ENCODE peak calls at places on chromosomes 5 and 9, in five cellular contexts. Q, B, Z, O and G are unnamed samples.

GRCh38 chr5:154517181-154517580 is 39.2 kb upstream of the HAND1 start:
- DNase-seq in Q (no peak), B (no peak), Z (no peak), O (peak; percentile 57), G (no peak)

GRCh38 chr5:93589812-93590215 is 6.8 kb downstream of the NR2F1 start:
- DNase-seq in Q (no peak), B (no peak), Z (no peak), O (no peak), G (no peak)

GRCh38 chr5:125554355-125554754 is 807.9 kb upstream of the ZNF608 start:
- DNase-seq in Q (no peak), B (no peak), Z (no peak), O (no peak), G (no peak)

GRCh38 chr9:88915916-88916315 is 75.4 kb upstream of the S1PR3 start:
- DNase-seq in Q (no peak), B (no peak), Z (no peak), O (no peak), G (no peak)

GRCh38 chr5:160930361-160930760 is 78.3 kb upstream of the ATP10B start:
- DNase-seq in Q (no peak), B (no peak), Z (no peak), O (no peak), G (no peak)

GRCh38 chr9:114413909-114414308 is 26.1 kb upstream of the AKNA start:
- DNase-seq in Q (no peak), B (no peak), Z (peak; percentile 45), O (no peak), G (no peak)

GRCh38 chr5:112995764-112996618 is 19.4 kb downstream of the DCP2 start:
- DNase-seq in Q (peak; percentile 55), B (peak; percentile 55), Z (peak; percentile 39), O (no peak), G (no peak)

GRCh38 chr5:6452622-6453504 is 4.2 kb downstream of the UBE2QL1 start:
- DNase-seq in Q (peak; percentile 36), B (no peak), Z (no peak), O (no peak), G (no peak)

GRCh38 chr9:16626577-16627130 is 243.8 kb downstream of the BNC2 start:
- DNase-seq in Q (no peak), B (no peak), Z (no peak), O (no peak), G (no peak)

GRCh38 chr5:13328316-13328715 is 616.2 kb downstream of the DNAH5 start:
- DNase-seq in Q (no peak), B (no peak), Z (no peak), O (no peak), G (no peak)

GRCh38 chr9:112038017-112038408 is 137.1 kb downstream of the SUSD1 start:
- DNase-seq in Q (no peak), B (no peak), Z (no peak), O (no peak), G (no peak)

GRCh38 chr9:86361176-86361575 is 7.0 kb upstream of the TUT7 start:
- DNase-seq in Q (no peak), B (no peak), Z (no peak), O (no peak), G (no peak)
- TF ChIP-seq CTCF in Q (no peak), B (no peak), Z (no peak), O (no peak), G (no peak)

GRCh38 chr5:40736103-40736875 is 19.5 kb downstream of the TTC33 start:
- DNase-seq in Q (no peak), B (peak; percentile 48), Z (peak; percentile 51), O (no peak), G (no peak)
- TF ChIP-seq CTCF in Q (peak; percentile 89), B (peak; percentile 75), Z (peak; percentile 43), O (peak; percentile 77), G (peak; percentile 95)

DNA sequence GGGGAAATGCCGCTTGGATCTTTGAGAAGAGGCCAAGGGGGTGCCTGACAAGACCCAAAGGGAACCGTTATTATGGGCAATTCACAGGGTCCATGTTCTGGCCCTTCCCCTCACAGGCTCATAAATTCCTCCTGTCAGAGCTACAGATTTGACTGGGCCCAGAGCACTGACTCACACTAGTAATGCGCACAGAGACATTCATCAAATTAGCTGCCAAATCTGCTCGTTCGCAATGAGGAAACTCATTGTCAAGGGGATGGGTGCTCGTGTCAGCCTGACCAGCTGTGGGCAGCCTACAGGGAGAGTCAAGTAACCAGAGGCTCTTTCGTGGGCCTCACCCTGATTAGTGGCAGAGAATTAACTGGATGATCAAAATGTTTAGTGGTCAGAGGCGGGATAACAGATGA is 377.4 kb downstream of the ACTL7B start:
- DNase-seq in Q (no peak), B (no peak), Z (no peak), O (no peak), G (peak; percentile 89)
- TF ChIP-seq CTCF in Q (no peak), B (no peak), Z (no peak), O (no peak), G (peak; percentile 15)

DNA sequence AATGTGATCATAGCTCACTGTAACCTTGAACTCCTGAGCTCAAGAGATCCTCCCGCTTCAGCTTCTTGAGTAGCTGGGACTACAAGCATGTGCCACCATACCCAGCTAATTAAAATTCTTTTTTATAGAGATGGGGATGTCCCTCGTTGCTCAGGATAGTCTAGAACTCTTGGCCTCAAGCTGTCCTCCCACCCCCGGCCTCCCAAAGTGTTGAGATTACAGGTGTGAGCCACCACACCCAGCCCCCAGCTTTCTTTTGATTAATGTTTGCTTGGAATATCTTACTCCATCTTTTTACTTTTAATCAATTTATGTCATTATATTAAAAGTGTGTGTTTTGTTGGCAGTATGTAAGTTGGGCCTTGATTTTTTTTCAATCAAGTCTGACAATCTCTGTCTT is 59.4 kb upstream of the EXOC3 start:
- DNase-seq in Q (no peak), B (no peak), Z (no peak), O (no peak), G (peak; percentile 15)
- TF ChIP-seq CTCF in Q (no peak), B (no peak), Z (no peak), O (no peak), G (no peak)

GRCh38 chr5:72307968-72308852 is 11.8 kb downstream of the MRPS27 start:
- DNase-seq in Q (peak; percentile 98), B (peak; percentile 97), Z (peak; percentile 96), O (peak; percentile 99), G (peak; percentile 99)
- TF ChIP-seq CTCF in Q (peak; percentile 95), B (peak; percentile 93), Z (peak; percentile 82), O (peak; percentile 91), G (peak; percentile 99)

GRCh38 chr9:5265939-5266338 is 34.7 kb downstream of the INSL4 start:
- DNase-seq in Q (no peak), B (no peak), Z (no peak), O (no peak), G (no peak)
- TF ChIP-seq CTCF in Q (no peak), B (peak; percentile 28), Z (peak; percentile 14), O (no peak), G (no peak)

GRCh38 chr9:92030367-92030766 is 80.3 kb upstream of the ROR2 start:
- DNase-seq in Q (no peak), B (peak; percentile 27), Z (peak; percentile 31), O (no peak), G (no peak)
- TF ChIP-seq CTCF in Q (no peak), B (no peak), Z (no peak), O (no peak), G (no peak)

DNA sequence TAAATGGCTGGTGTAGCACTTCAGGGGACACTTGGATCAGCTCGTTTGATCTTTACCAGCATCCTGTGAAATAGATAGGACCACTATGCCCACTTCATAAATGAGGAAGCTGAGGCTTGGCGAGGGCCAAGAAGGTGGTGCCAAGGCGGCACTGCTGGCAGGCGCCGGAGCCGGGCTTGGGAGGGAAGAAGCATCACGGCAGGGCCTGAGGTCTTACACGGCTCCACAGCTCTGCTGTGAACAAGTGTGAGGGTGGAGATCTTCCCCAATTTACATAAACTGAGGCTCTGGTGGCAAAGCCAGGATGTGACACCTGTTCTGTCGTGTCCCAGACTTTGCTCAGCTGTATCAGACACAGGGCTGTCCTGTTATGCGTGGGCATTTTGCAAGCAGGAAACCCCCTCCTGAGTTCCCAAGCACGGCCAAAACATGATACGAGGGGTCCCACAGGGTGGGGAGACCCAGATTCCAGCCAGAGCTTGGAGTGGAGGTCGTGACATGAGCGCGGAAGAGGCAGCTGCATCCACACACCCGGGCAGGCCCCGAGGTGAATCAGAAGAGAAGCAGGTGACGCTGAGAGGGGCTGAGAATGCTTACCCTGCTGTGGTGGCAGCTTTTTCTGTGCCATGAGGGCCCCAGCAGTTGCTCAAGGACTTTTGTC is 117.5 kb upstream of the BOD1 start:
- DNase-seq in Q (no peak), B (peak; percentile 69), Z (peak; percentile 59), O (peak; percentile 57), G (no peak)
- TF ChIP-seq CTCF in Q (no peak), B (no peak), Z (no peak), O (no peak), G (no peak)

GRCh38 chr9:69222953-69223352 is 48.9 kb downstream of the TJP2 start:
- DNase-seq in Q (no peak), B (no peak), Z (no peak), O (no peak), G (no peak)

GRCh38 chr9:69229367-69229766 is 55.3 kb downstream of the TJP2 start:
- DNase-seq in Q (no peak), B (no peak), Z (no peak), O (no peak), G (no peak)

GRCh38 chr9:69221036-69221435 is 47.0 kb downstream of the TJP2 start:
- DNase-seq in Q (no peak), B (no peak), Z (no peak), O (no peak), G (no peak)

GRCh38 chr9:69218166-69218565 is 44.1 kb downstream of the TJP2 start:
- DNase-seq in Q (no peak), B (no peak), Z (no peak), O (no peak), G (no peak)

DNA sequence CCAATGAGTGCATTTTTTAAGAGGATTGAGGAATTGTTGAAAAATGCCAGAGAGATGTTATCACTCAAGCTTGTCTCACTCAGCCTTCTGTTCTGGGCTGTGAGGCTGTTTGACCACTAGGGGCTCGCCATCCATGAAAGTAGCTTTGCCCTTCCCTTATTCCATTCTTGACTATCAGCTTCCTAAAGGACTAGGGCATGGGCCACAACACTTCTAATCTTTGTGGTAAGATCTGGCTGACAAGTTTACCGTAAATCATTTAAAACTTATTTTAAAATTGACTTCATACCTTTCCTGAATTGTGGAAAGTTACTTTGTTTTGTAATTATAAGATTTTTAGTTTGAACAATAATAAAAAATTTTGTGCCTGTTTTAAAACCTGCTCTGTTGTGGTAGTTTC is 49.5 kb downstream of the TJP2 start:
- DNase-seq in Q (no peak), B (peak; percentile 36), Z (peak; percentile 52), O (no peak), G (no peak)
- TF ChIP-seq CTCF in Q (peak; percentile 74), B (peak; percentile 57), Z (peak; percentile 29), O (peak; percentile 68), G (peak; percentile 85)